ENCODE peak calls at places on chromosomes 11 and 22, in ten cellular contexts. C is fibroblast of lung; G is SK-N-SH; E is LNCaP clone FGC; J is SHP77; H is frontal cortex; O is hepatocyte; R is activated CD4-positive, alpha-beta T cell treated with anti-CD3 and anti-CD28 coated beads for 48 hours; Q is MV-4-11; I is thoracic aorta. L is an unnamed sample.

GRCh38 chr11:17528181-17528691 is 16.0 kb downstream of the USH1C start:
- DNase-seq in C (peak; percentile 11), O (peak; percentile 78), I (no peak), E (peak; percentile 13), J (peak; percentile 26), R (peak; percentile 72), G (peak; percentile 88), H (peak; percentile 61), Q (peak; percentile 25), L (no peak)

GRCh38 chr11:120336641-120337132 is 474 bp downstream of the ARHGEF12 start:
- DNase-seq in E (no peak), J (peak; percentile 52), Q (no peak), G (no peak), C (peak; percentile 30), I (no peak), R (peak; percentile 53), O (peak; percentile 78), H (no peak), L (no peak)

GRCh38 chr22:17106785-17107546 is 14.2 kb downstream of the TMEM121B start:
- DNase-seq in E (no peak), O (no peak), C (no peak), R (peak; percentile 37), G (no peak), I (no peak), Q (peak; percentile 100), J (no peak), H (peak; percentile 55), L (no peak)

GRCh38 chr11:95647355-95647754 is 142.2 kb downstream of the FAM76B start:
- DNase-seq in O (no peak), J (no peak), R (no peak), I (no peak), Q (no peak), C (peak; percentile 18), H (no peak), E (peak; percentile 97), G (no peak), L (no peak)

GRCh38 chr11:96794152-96794551 is 404.3 kb downstream of the JRKL start:
- DNase-seq in R (no peak), C (no peak), J (no peak), I (no peak), Q (no peak), H (no peak), O (no peak), G (no peak), E (no peak), L (no peak)

GRCh38 chr11:17273668-17274321 is 2.7 kb upstream of the NUCB2 start:
- DNase-seq in Q (peak; percentile 72), J (no peak), E (no peak), G (no peak), H (no peak), I (no peak), R (peak; percentile 33), C (no peak), O (peak; percentile 28), L (no peak)

GRCh38 chr11:3950996-3951662 is 95.7 kb downstream of the STIM1 start:
- DNase-seq in Q (peak; percentile 15), C (peak; percentile 74), O (peak; percentile 17), R (no peak), J (no peak), E (no peak), H (no peak), I (no peak), G (no peak), L (no peak)

GRCh38 chr11:119100246-119100959 is 1.2 kb downstream of the DPAGT1 start:
- DNase-seq in E (no peak), O (peak; percentile 45), R (no peak), H (no peak), I (no peak), G (peak; percentile 53), Q (peak; percentile 20), C (peak; percentile 46), J (peak; percentile 39), L (no peak)

GRCh38 chr22:44870021-44870420 is 117.6 kb downstream of the ARHGAP8 start:
- DNase-seq in C (peak; percentile 64), I (no peak), G (no peak), O (peak; percentile 36), H (no peak), Q (no peak), J (peak; percentile 80), E (no peak), R (peak; percentile 6), L (no peak)

GRCh38 chr11:91932151-91932821 is 292.3 kb upstream of the FAT3 start:
- DNase-seq in R (no peak), J (peak; percentile 17), E (no peak), O (peak; percentile 13), Q (no peak), G (peak; percentile 48), C (peak; percentile 23), I (no peak), H (no peak), L (no peak)

GRCh38 chr11:70521475-70522260 is 123.3 kb downstream of the CTTN start:
- DNase-seq in I (no peak), R (no peak), O (no peak), E (no peak), G (peak; percentile 52), J (peak; percentile 18), Q (peak; percentile 30), C (no peak), H (no peak), L (no peak)

GRCh38 chr11:68127791-68128681 is 6.8 kb upstream of the CHKA start:
- DNase-seq in E (no peak), R (no peak), C (peak; percentile 61), G (peak; percentile 98), I (no peak), H (peak; percentile 77), Q (no peak), O (peak; percentile 96), J (no peak), L (no peak)

GRCh38 chr11:47861762-47862161 is 13.6 kb upstream of the NUP160 start:
- DNase-seq in C (peak; percentile 76), H (no peak), E (no peak), I (no peak), O (no peak), R (no peak), G (no peak), J (no peak), Q (no peak), L (no peak)

GRCh38 chr11:67303132-67303988 is at the start of gene SSH3:
- DNase-seq in O (peak; percentile 91), Q (peak; percentile 56), E (peak; percentile 54), G (peak; percentile 89), C (peak; percentile 58), H (peak; percentile 81), I (no peak), J (peak; percentile 90), R (peak; percentile 53), L (peak; percentile 18)

GRCh38 chr22:17064498-17065100 is 20.2 kb upstream of the IL17RA start:
- DNase-seq in C (no peak), I (no peak), O (no peak), H (no peak), G (no peak), Q (no peak), R (no peak), E (no peak), J (no peak), L (no peak)

GRCh38 chr11:101127348-101127698 is 2.3 kb downstream of the PGR start:
- DNase-seq in C (no peak), J (peak; percentile 41), E (no peak), G (no peak), I (no peak), O (peak; percentile 28), H (peak; percentile 37), R (no peak), Q (no peak), L (no peak)

GRCh38 chr11:83047515-83048225 is 24.0 kb downstream of the RAB30 start:
- DNase-seq in E (no peak), R (no peak), I (no peak), G (no peak), H (no peak), O (no peak), C (peak; percentile 58), Q (no peak), J (no peak), L (no peak)

GRCh38 chr11:2794947-2795346 is 90.6 kb downstream of the CDKN1C start:
- DNase-seq in I (no peak), E (no peak), O (no peak), H (no peak), Q (no peak), R (peak; percentile 1), G (no peak), J (no peak), C (no peak), L (no peak)

GRCh38 chr11:111331711-111332479 is 33.5 kb downstream of the POU2AF3 start:
- DNase-seq in I (no peak), O (no peak), E (no peak), R (no peak), J (no peak), G (peak; percentile 58), H (no peak), Q (no peak), C (peak; percentile 82), L (no peak)

GRCh38 chr11:69524291-69524882 is 42.9 kb downstream of the LINC01488 start:
- DNase-seq in Q (no peak), H (no peak), C (peak; percentile 74), I (no peak), R (no peak), J (no peak), O (no peak), E (no peak), G (no peak), L (no peak)

GRCh38 chr11:69039501-69039900 is 9.2 kb upstream of the TPCN2 start:
- DNase-seq in O (no peak), G (no peak), H (no peak), J (no peak), R (no peak), Q (no peak), I (no peak), C (peak; percentile 65), E (no peak), L (no peak)

GRCh38 chr11:109772846-109773400 is 320.3 kb upstream of the ZC3H12C start:
- DNase-seq in Q (no peak), R (no peak), C (no peak), O (no peak), H (no peak), E (no peak), J (peak; percentile 6), I (no peak), G (peak; percentile 33), L (peak; percentile 87)

GRCh38 chr11:77647906-77648305 is 10.3 kb upstream of the CLNS1A start:
- DNase-seq in G (no peak), I (no peak), H (no peak), E (no peak), J (no peak), C (no peak), O (no peak), R (no peak), Q (no peak), L (no peak)

GRCh38 chr11:59285716-59286260 is 72.9 kb upstream of the OR5AN1 start:
- DNase-seq in C (no peak), G (no peak), H (no peak), J (no peak), Q (no peak), O (no peak), R (no peak), I (no peak), E (no peak), L (no peak)

GRCh38 chr11:32168924-32169323 is 78.0 kb downstream of the RCN1 start:
- DNase-seq in E (no peak), O (no peak), C (no peak), J (no peak), Q (no peak), G (no peak), H (no peak), I (no peak), R (no peak), L (no peak)

GRCh38 chr22:30408388-30409101 is 11.7 kb downstream of the SEC14L2 start:
- DNase-seq in G (no peak), J (no peak), Q (peak; percentile 44), E (no peak), I (no peak), H (no peak), C (peak; percentile 73), R (no peak), O (no peak), L (no peak)

GRCh38 chr11:46387919-46388618 is 3.5 kb downstream of the CHRM4 start:
- DNase-seq in Q (peak; percentile 62), C (no peak), G (no peak), E (no peak), H (peak; percentile 31), I (no peak), R (no peak), O (no peak), J (no peak), L (no peak)

GRCh38 chr11:10413268-10413667 is 41.8 kb upstream of the AMPD3 start:
- DNase-seq in C (no peak), E (no peak), O (no peak), R (peak; percentile 42), J (peak; percentile 9), I (no peak), H (no peak), Q (peak; percentile 71), G (no peak), L (no peak)